ENCODE peak calls at places on chromosomes 5 and 9, in eight cellular contexts. C, E, H, F, B, I, L and K are unnamed samples.

GRCh38 chr5:96969401-96969800 is 33.5 kb downstream of the LNPEP start:
- DNase-seq in C (no peak), E (no peak), H (no peak), F (no peak), B (no peak), I (no peak), L (no peak), K (no peak)

GRCh38 chr9:20197976-20198685 is 409.3 kb upstream of the SLC24A2 start:
- DNase-seq in C (no peak), E (no peak), H (no peak), F (no peak), B (no peak), I (no peak), L (no peak), K (no peak)

GRCh38 chr9:129013674-129014073 is 14.5 kb downstream of the SH3GLB2 start:
- DNase-seq in C (no peak), E (no peak), H (no peak), F (no peak), B (no peak), I (no peak), L (no peak), K (no peak)

GRCh38 chr9:33024126-33024965 is 727 bp upstream of the DNAJA1 start:
- DNase-seq in C (peak), E (no peak), H (no peak), F (no peak), B (no peak), I (no peak), L (no peak), K (no peak)

GRCh38 chr5:143161893-143162520 is 241.5 kb downstream of the NR3C1 start:
- DNase-seq in C (no peak), E (no peak), H (peak), F (no peak), B (no peak), I (no peak), L (no peak), K (no peak)

GRCh38 chr5:167816354-167816753 is 475.1 kb upstream of the WWC1 start:
- DNase-seq in C (no peak), E (no peak), H (peak), F (peak), B (no peak), I (no peak), L (no peak), K (peak)

GRCh38 chr9:69429281-69429680 is 104.3 kb downstream of the ENTREP1 start:
- DNase-seq in C (no peak), E (no peak), H (no peak), F (no peak), B (no peak), I (no peak), L (no peak), K (no peak)

GRCh38 chr5:143600396-143601075 is 197.1 kb upstream of the NR3C1 start:
- DNase-seq in C (no peak), E (no peak), H (no peak), F (no peak), B (no peak), I (no peak), L (no peak), K (no peak)

GRCh38 chr5:8770431-8770830 is 775.4 kb downstream of the SEMA5A start:
- DNase-seq in C (no peak), E (no peak), H (no peak), F (no peak), B (no peak), I (no peak), L (no peak), K (no peak)

GRCh38 chr9:8940650-8941049 is 1141.1 kb upstream of the DMAC1 start:
- DNase-seq in C (no peak), E (no peak), H (no peak), F (no peak), B (no peak), I (no peak), L (no peak), K (no peak)

GRCh38 chr9:96021616-96022444 is 146.3 kb downstream of the ERCC6L2 start:
- DNase-seq in C (no peak), E (peak), H (no peak), F (no peak), B (no peak), I (no peak), L (no peak), K (no peak)

GRCh38 chr9:74960548-74960947 is 7.8 kb upstream of the C9orf40 start:
- DNase-seq in C (no peak), E (no peak), H (peak), F (peak), B (no peak), I (no peak), L (no peak), K (no peak)

GRCh38 chr9:114288233-114289051 is 34.5 kb upstream of the ORM1 start:
- DNase-seq in C (peak), E (peak), H (peak), F (peak), B (no peak), I (no peak), L (no peak), K (peak)

GRCh38 chr9:81822967-81823366 is 105.3 kb upstream of the SPATA31D4 start:
- DNase-seq in C (no peak), E (no peak), H (no peak), F (no peak), B (no peak), I (no peak), L (no peak), K (no peak)

GRCh38 chr9:16721972-16722371 is 148.5 kb downstream of the BNC2 start:
- DNase-seq in C (peak), E (no peak), H (peak), F (peak), B (no peak), I (no peak), L (peak), K (no peak)

GRCh38 chr5:75050415-75050814 is 1.9 kb downstream of the GCNT4 start:
- DNase-seq in C (peak), E (no peak), H (peak), F (peak), B (peak), I (no peak), L (no peak), K (peak)

GRCh38 chr5:148794729-148795590 is 31.5 kb upstream of the ADRB2 start:
- DNase-seq in C (no peak), E (no peak), H (peak), F (peak), B (no peak), I (no peak), L (no peak), K (peak)

GRCh38 chr5:131747180-131748105 is 49.4 kb downstream of the FNIP1 start:
- DNase-seq in C (no peak), E (no peak), H (peak), F (peak), B (no peak), I (no peak), L (no peak), K (peak)

GRCh38 chr5:134525687-134526482 is 415 bp downstream of the JADE2 start:
- DNase-seq in C (peak), E (peak), H (peak), F (peak), B (peak), I (peak), L (peak), K (peak)

GRCh38 chr9:110912701-110913291 is 125.5 kb downstream of the LPAR1 start:
- DNase-seq in C (no peak), E (no peak), H (no peak), F (no peak), B (no peak), I (no peak), L (no peak), K (no peak)

GRCh38 chr9:132702254-132702653 is 32.0 kb downstream of the GTF3C4 start:
- DNase-seq in C (no peak), E (no peak), H (no peak), F (no peak), B (no peak), I (no peak), L (no peak), K (no peak)

GRCh38 chr9:109036744-109037680 is 23.7 kb upstream of the CTNNAL1 start:
- DNase-seq in C (peak), E (no peak), H (peak), F (peak), B (no peak), I (no peak), L (no peak), K (no peak)

GRCh38 chr9:365451-365850 is 150.8 kb downstream of the DOCK8 start:
- DNase-seq in C (no peak), E (no peak), H (no peak), F (no peak), B (no peak), I (no peak), L (no peak), K (no peak)

GRCh38 chr5:139745800-139746690 is 49.6 kb upstream of the PSD2 start:
- DNase-seq in C (peak), E (peak), H (peak), F (peak), B (peak), I (peak), L (peak), K (no peak)

GRCh38 chr9:88809371-88809770 is 181.9 kb upstream of the S1PR3 start:
- DNase-seq in C (no peak), E (no peak), H (no peak), F (no peak), B (no peak), I (no peak), L (no peak), K (peak)

GRCh38 chr5:1210832-1211251 is 9.4 kb downstream of the SLC6A19 start:
- DNase-seq in C (no peak), E (no peak), H (no peak), F (no peak), B (no peak), I (no peak), L (no peak), K (no peak)

GRCh38 chr5:41788800-41789395 is 81.3 kb downstream of the OXCT1 start:
- DNase-seq in C (no peak), E (no peak), H (peak), F (no peak), B (no peak), I (no peak), L (no peak), K (no peak)

GRCh38 chr9:134225816-134226215 is 61.5 kb upstream of the RNU6ATAC start:
- DNase-seq in C (no peak), E (no peak), H (no peak), F (no peak), B (no peak), I (no peak), L (no peak), K (no peak)